ENCODE peak calls at places on chromosomes 11 and 22, in ten cellular contexts. F, T, L, R, B, Y, S, M, Z and C are unnamed samples.

GRCh38 chr11:64998141-64998540 is 1.4 kb upstream of the BATF2 start:
- DNase-seq in F (no peak), T (no peak), L (no peak), R (peak; percentile 40), B (no peak), Y (no peak), S (no peak), M (no peak), Z (peak; percentile 68), C (peak; percentile 39)

GRCh38 chr22:45235101-45235777 is 5.5 kb downstream of the KIAA0930 start:
- DNase-seq in F (no peak), T (peak; percentile 24), L (no peak), R (no peak), B (no peak), Y (no peak), S (no peak), M (no peak), Z (no peak), C (peak; percentile 74)

GRCh38 chr11:33696931-33697638 is 3.5 kb downstream of the C11orf91 start:
- DNase-seq in F (no peak), T (peak; percentile 8), L (no peak), R (no peak), B (no peak), Y (no peak), S (no peak), M (no peak), Z (no peak), C (no peak)

GRCh38 chr11:13603661-13604060 is 64.8 kb upstream of the FAR1 start:
- DNase-seq in F (no peak), T (no peak), L (no peak), R (no peak), B (no peak), Y (no peak), S (no peak), M (no peak), Z (no peak), C (no peak)

GRCh38 chr11:16217631-16218030 is 138.7 kb downstream of the SOX6 start:
- DNase-seq in F (no peak), T (no peak), L (no peak), R (no peak), B (no peak), Y (no peak), S (peak; percentile 63), M (no peak), Z (no peak), C (no peak)

GRCh38 chr11:66847461-66848232 is 4.4 kb downstream of the RCE1 start:
- DNase-seq in F (no peak), T (no peak), L (peak; percentile 12), R (no peak), B (no peak), Y (no peak), S (no peak), M (peak; percentile 37), Z (no peak), C (no peak)

GRCh38 chr11:69204246-69205124 is 48.8 kb downstream of the SMIM38 start:
- DNase-seq in F (no peak), T (no peak), L (no peak), R (no peak), B (peak; percentile 35), Y (no peak), S (no peak), M (peak; percentile 45), Z (no peak), C (no peak)

GRCh38 chr11:64373598-64373974 is 14.6 kb downstream of the RPS6KA4 start:
- DNase-seq in F (no peak), T (no peak), L (no peak), R (no peak), B (no peak), Y (no peak), S (no peak), M (no peak), Z (no peak), C (no peak)

GRCh38 chr11:45212566-45213315 is 66.3 kb downstream of the PRDM11 start:
- DNase-seq in F (no peak), T (no peak), L (no peak), R (peak; percentile 87), B (no peak), Y (no peak), S (no peak), M (no peak), Z (peak; percentile 65), C (no peak)
- TF ChIP-seq CTCF in F (no peak), T (no peak), L (no peak), R (peak; percentile 82), B (peak; percentile 2), Y (peak; percentile 16), S (no peak), M (no peak), Z (peak; percentile 61), C (no peak)

DNA sequence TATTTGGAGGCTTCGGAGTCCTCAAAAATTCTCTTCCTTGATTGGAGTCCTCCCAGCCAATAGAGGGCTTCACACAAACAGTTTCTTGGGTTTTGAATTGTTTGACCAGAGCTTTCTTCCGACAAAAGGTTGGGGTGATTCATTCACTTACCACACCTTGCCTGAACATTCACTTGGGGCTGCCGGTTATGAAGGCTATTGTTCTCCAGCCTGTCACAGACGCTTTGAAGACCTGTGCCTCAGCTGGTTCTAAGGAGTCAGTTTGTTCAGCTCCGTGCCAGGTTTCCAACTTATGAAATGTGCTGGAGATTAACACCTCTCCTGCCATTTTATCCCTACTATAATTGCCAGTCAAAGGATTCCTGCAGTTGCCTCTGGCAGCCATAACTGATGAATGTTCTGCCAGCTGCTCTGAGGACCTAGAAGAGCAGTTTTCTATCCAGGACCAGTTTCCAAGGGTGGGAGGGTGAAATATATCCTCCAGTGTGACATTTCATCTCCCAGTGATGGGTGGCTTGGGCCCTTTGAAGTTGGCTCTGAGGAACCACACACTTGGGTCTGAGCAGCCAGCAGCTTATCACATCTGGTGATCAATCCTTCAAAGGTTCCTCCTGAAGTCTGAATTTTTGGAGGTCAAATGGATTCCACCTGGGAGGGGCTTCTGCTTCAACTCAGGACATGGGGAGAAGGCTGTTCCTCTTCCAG is 31.4 kb downstream of the LIMK2 start:
- DNase-seq in F (no peak), T (no peak), L (no peak), R (no peak), B (no peak), Y (no peak), S (peak; percentile 78), M (no peak), Z (no peak), C (no peak)
- TF ChIP-seq CTCF in F (no peak), T (no peak), L (no peak), R (no peak), B (no peak), Y (no peak), S (no peak), M (no peak), Z (no peak), C (no peak)

GRCh38 chr11:27205269-27205668 is 157.7 kb downstream of the CCDC34 start:
- DNase-seq in F (no peak), T (peak; percentile 46), L (no peak), R (no peak), B (no peak), Y (no peak), S (no peak), M (no peak), Z (no peak), C (no peak)

GRCh38 chr11:27203077-27203476 is 159.9 kb downstream of the CCDC34 start:
- DNase-seq in F (no peak), T (no peak), L (no peak), R (no peak), B (peak; percentile 46), Y (no peak), S (no peak), M (no peak), Z (no peak), C (no peak)

GRCh38 chr11:27207025-27207650 is 155.9 kb downstream of the CCDC34 start:
- DNase-seq in F (no peak), T (no peak), L (no peak), R (no peak), B (no peak), Y (no peak), S (peak; percentile 72), M (no peak), Z (peak; percentile 23), C (no peak)

GRCh38 chr11:27205779-27206549 is 157.1 kb downstream of the CCDC34 start:
- DNase-seq in F (no peak), T (no peak), L (no peak), R (no peak), B (no peak), Y (no peak), S (no peak), M (no peak), Z (no peak), C (no peak)

GRCh38 chr11:27204527-27204926 is 158.5 kb downstream of the CCDC34 start:
- DNase-seq in F (no peak), T (peak; percentile 41), L (no peak), R (peak; percentile 56), B (no peak), Y (no peak), S (no peak), M (no peak), Z (no peak), C (peak; percentile 56)
- TF ChIP-seq CTCF in F (no peak), T (peak; percentile 14), L (no peak), R (peak; percentile 84), B (peak; percentile 30), Y (peak; percentile 51), S (peak; percentile 36), M (no peak), Z (peak; percentile 40), C (peak; percentile 25)

GRCh38 chr22:21862386-21863242 is 4.8 kb downstream of the MAPK1 start:
- DNase-seq in F (no peak), T (no peak), L (no peak), R (no peak), B (no peak), Y (no peak), S (no peak), M (no peak), Z (peak; percentile 64), C (no peak)

GRCh38 chr22:21868651-21869050 is 1.2 kb upstream of the MAPK1 start:
- DNase-seq in F (no peak), T (no peak), L (no peak), R (no peak), B (no peak), Y (no peak), S (no peak), M (no peak), Z (peak; percentile 60), C (no peak)

GRCh38 chr22:21865041-21865440 is 2.4 kb downstream of the MAPK1 start:
- DNase-seq in F (peak; percentile 42), T (peak; percentile 94), L (no peak), R (no peak), B (peak; percentile 56), Y (peak; percentile 65), S (peak; percentile 85), M (no peak), Z (no peak), C (no peak)

GRCh38 chr22:21866821-21867527 is 471 bp downstream of the MAPK1 start:
- DNase-seq in F (no peak), T (peak; percentile 38), L (peak; percentile 38), R (peak; percentile 44), B (peak; percentile 13), Y (no peak), S (no peak), M (no peak), Z (peak; percentile 88), C (peak; percentile 35)

DNA sequence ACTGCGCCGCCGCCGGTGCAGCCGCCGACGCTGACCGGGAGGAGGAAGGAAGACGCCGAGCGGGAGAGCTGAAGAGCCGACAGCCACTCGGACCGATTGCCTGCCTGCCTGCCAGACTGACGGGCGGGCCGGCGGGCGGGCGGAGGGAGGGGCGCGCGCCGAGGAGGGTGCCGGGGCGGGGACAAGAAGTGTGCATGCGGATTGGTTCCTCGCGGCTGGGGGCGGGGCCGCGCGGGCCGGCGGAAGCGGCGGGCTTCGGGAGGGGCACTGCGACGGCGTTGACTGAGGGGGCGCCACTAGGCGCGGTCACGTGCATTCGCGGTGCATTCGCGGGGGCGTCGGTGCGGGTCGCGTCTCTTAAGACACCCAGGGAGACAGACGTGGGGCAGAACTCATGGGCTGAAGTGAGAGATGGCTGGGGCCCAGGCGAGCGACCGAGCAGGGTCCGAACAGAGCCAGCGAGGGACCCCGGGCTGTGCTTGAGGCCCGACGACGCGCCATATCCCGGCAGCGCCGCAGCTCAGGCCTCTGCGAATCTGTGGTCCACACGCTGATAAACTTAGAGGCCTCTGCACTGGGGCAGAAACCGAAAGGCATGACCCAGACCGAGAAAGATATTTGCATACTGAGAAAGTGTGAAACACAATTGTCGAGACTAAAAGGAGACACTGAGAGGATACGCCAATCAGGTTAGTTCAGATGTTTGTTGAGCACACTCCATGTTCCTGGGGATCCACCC is at the start of gene MAPK1:
- DNase-seq in F (peak; percentile 93), T (peak; percentile 97), L (peak; percentile 90), R (peak; percentile 94), B (peak; percentile 96), Y (peak; percentile 33), S (peak; percentile 72), M (peak; percentile 91), Z (peak; percentile 100), C (peak; percentile 95)
- TF ChIP-seq CTCF in F (no peak), T (peak; percentile 29), L (no peak), R (peak; percentile 43), B (peak; percentile 28), Y (peak; percentile 34), S (no peak), M (no peak), Z (no peak), C (peak; percentile 22)